ENCODE peak calls at places on chromosome 2, in four cellular contexts. One of them, this sample, is unnamed. For H3K9me3, the result is how much of the 10 kb centered on the place peaks cover.

GRCh38 chr2:3238951-3239841 is 138.4 kb downstream of the EIPR1 start:
- DNase-seq in HCT116: no peak
- DNase-seq in upper lobe of right lung: no peak
- DNase-seq in endodermal cell: no peak
- DNase-seq in this sample: no peak

GRCh38 chr2:112198780-112199179 is 56.1 kb downstream of the ZC3H8 start:
- DNase-seq in HCT116: no peak
- DNase-seq in upper lobe of right lung: no peak
- DNase-seq in endodermal cell: no peak
- DNase-seq in this sample: no peak

GRCh38 chr2:127179756-127180155 is 40.3 kb downstream of the CYP27C1 start:
- DNase-seq in HCT116: no peak
- DNase-seq in upper lobe of right lung: no peak
- DNase-seq in endodermal cell: no peak
- DNase-seq in this sample: no peak

GRCh38 chr2:235496239-235496621 is 2.4 kb downstream of the AGAP1 start:
- DNase-seq in HCT116: no peak
- DNase-seq in upper lobe of right lung: no peak
- DNase-seq in endodermal cell: peak
- DNase-seq in this sample: no peak

GRCh38 chr2:26529406-26530070 is 51.6 kb upstream of the OTOF start:
- DNase-seq in HCT116: no peak
- DNase-seq in upper lobe of right lung: peak
- DNase-seq in endodermal cell: peak
- DNase-seq in this sample: no peak

GRCh38 chr2:183060500-183061231 is 17.9 kb upstream of the DUSP19 start:
- DNase-seq in HCT116: no peak
- DNase-seq in upper lobe of right lung: no peak
- DNase-seq in endodermal cell: no peak
- DNase-seq in this sample: no peak

GRCh38 chr2:51782874-51783765 is 751.2 kb upstream of the NRXN1 start:
- DNase-seq in HCT116: peak
- DNase-seq in upper lobe of right lung: no peak
- DNase-seq in endodermal cell: no peak
- DNase-seq in this sample: no peak

GRCh38 chr2:173119069-173119807 is 43.6 kb downstream of the MAP3K20 start:
- DNase-seq in HCT116: no peak
- DNase-seq in upper lobe of right lung: no peak
- DNase-seq in endodermal cell: no peak
- DNase-seq in this sample: no peak

GRCh38 chr2:27471961-27472360 is 17.6 kb downstream of the IFT172 start:
- DNase-seq in HCT116: no peak
- DNase-seq in upper lobe of right lung: no peak
- DNase-seq in endodermal cell: no peak
- DNase-seq in this sample: no peak

GRCh38 chr2:112182581-112183034 is 44.4 kb downstream of the FBLN7 start:
- DNase-seq in HCT116: no peak
- DNase-seq in upper lobe of right lung: no peak
- DNase-seq in endodermal cell: peak
- DNase-seq in this sample: no peak

GRCh38 chr2:200756618-200757321 is 54.9 kb upstream of the BZW1 start:
- DNase-seq in HCT116: no peak
- DNase-seq in upper lobe of right lung: no peak
- DNase-seq in endodermal cell: no peak
- DNase-seq in this sample: no peak

GRCh38 chr2:128264881-128265607 is 53.6 kb downstream of the HS6ST1 start:
- DNase-seq in HCT116: no peak
- DNase-seq in upper lobe of right lung: no peak
- DNase-seq in endodermal cell: peak
- DNase-seq in this sample: no peak

GRCh38 chr2:12828932-12829331 is 112.2 kb downstream of the TRIB2 start:
- DNase-seq in HCT116: no peak
- DNase-seq in upper lobe of right lung: no peak
- DNase-seq in endodermal cell: no peak
- DNase-seq in this sample: no peak

GRCh38 chr2:62038980-62039771 is 133.7 kb downstream of the COMMD1 start:
- DNase-seq in HCT116: no peak
- DNase-seq in upper lobe of right lung: no peak
- DNase-seq in endodermal cell: no peak
- DNase-seq in this sample: no peak

GRCh38 chr2:133271105-133271504 is 297.2 kb downstream of the NCKAP5 start:
- DNase-seq in HCT116: no peak
- DNase-seq in upper lobe of right lung: no peak
- DNase-seq in endodermal cell: no peak
- DNase-seq in this sample: no peak

GRCh38 chr2:20796374-20796791 is 26.5 kb downstream of the LDAH start:
- DNase-seq in HCT116: no peak
- DNase-seq in upper lobe of right lung: no peak
- DNase-seq in endodermal cell: no peak
- DNase-seq in this sample: no peak

GRCh38 chr2:62196278-62196901 is 475 bp downstream of the B3GNT2 start:
- DNase-seq in HCT116: no peak
- DNase-seq in upper lobe of right lung: peak
- DNase-seq in endodermal cell: peak
- DNase-seq in this sample: peak

GRCh38 chr2:205462681-205463345 is 219.5 kb upstream of the NRP2 start:
- DNase-seq in HCT116: no peak
- DNase-seq in upper lobe of right lung: no peak
- DNase-seq in endodermal cell: no peak
- DNase-seq in this sample: no peak

GRCh38 chr2:219109468-219109867 is 48.7 kb upstream of the IHH start:
- DNase-seq in HCT116: no peak
- DNase-seq in upper lobe of right lung: peak
- DNase-seq in endodermal cell: peak
- DNase-seq in this sample: peak

GRCh38 chr2:237743024-237743423 is 55.6 kb upstream of the RBM44 start:
- DNase-seq in HCT116: no peak
- DNase-seq in upper lobe of right lung: no peak
- DNase-seq in endodermal cell: no peak
- DNase-seq in this sample: no peak

DNA sequence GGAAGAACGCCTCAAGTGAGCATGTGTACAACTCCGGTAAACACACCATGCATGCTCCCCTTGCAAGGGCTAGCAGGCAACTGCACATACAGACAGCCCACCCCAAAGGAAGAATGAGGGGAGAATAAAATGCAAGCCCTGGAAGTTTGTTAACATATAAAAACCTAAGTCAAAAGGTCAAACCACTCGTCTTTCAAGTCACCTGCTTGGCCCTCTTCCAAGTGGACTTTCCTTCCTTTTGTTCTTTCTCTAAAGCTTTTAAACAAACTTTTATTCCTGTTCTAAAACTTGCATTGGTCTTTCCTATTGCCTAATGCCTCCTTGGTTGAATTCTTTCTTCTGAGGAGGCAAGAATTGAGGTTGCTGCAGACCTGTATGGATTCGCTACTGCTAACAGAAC is 5.2 kb upstream of the RPIA start:
- DNase-seq in HCT116: no peak
- DNase-seq in upper lobe of right lung: no peak
- DNase-seq in endodermal cell: no peak
- DNase-seq in this sample: peak
- H3K9me3 ChIP-seq in HCT116: under half
- H3K9me3 ChIP-seq in upper lobe of right lung: under half
- H3K9me3 ChIP-seq in endodermal cell: half or more
- H3K9me3 ChIP-seq in this sample: under half

DNA sequence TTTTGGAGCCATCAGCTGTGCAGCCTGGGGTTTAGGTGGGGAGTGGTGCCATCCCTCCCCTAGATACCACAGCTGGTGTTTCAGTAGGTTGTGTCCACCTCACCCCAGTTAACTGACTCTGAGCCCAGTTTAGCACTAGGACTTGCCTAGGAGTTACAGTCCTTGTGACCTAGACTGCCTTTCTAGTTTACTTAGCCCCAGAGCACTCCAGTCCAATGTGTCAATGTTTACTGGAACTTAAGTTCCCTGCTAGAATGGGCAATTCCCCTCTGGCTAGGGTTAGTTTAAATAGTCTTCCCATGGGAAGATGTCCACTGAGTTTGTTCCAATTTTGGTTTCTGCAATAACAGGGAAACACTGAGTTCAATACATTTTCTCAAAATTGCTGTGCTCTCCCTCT is 909.2 kb downstream of the CCDC85A start:
- DNase-seq in HCT116: no peak
- DNase-seq in upper lobe of right lung: no peak
- DNase-seq in endodermal cell: no peak
- DNase-seq in this sample: no peak
- H3K9me3 ChIP-seq in HCT116: under half
- H3K9me3 ChIP-seq in upper lobe of right lung: under half
- H3K9me3 ChIP-seq in endodermal cell: under half
- H3K9me3 ChIP-seq in this sample: under half

DNA sequence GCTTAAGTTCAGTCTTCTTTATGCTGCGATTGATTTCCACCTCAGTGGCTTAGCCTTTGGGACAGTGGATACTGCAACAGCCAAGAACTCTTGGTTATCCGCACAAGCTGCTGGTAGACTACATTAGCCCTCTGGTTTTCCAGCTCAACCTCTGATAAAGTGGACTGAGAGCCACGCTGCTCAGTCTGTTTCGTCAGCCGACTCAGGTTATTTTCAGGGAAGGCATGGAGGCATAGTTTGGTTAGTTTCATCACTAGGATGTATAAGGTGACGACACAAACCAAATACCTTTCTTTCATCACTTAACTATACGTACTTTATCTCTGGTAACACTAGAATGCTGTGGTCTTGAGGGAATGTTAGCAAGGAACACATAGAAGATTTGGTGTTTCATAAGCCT is 14.2 kb downstream of the CD8A start:
- DNase-seq in HCT116: no peak
- DNase-seq in upper lobe of right lung: no peak
- DNase-seq in endodermal cell: no peak
- DNase-seq in this sample: no peak
- H3K9me3 ChIP-seq in HCT116: under half
- H3K9me3 ChIP-seq in upper lobe of right lung: under half
- H3K9me3 ChIP-seq in endodermal cell: under half
- H3K9me3 ChIP-seq in this sample: under half

GRCh38 chr2:34848132-34848531 is 1249.0 kb upstream of the FAM98A start:
- DNase-seq in HCT116: no peak
- DNase-seq in upper lobe of right lung: no peak
- DNase-seq in endodermal cell: no peak
- DNase-seq in this sample: no peak

GRCh38 chr2:34851804-34852203 is 1252.7 kb upstream of the FAM98A start:
- DNase-seq in HCT116: no peak
- DNase-seq in upper lobe of right lung: no peak
- DNase-seq in endodermal cell: no peak
- DNase-seq in this sample: no peak

DNA sequence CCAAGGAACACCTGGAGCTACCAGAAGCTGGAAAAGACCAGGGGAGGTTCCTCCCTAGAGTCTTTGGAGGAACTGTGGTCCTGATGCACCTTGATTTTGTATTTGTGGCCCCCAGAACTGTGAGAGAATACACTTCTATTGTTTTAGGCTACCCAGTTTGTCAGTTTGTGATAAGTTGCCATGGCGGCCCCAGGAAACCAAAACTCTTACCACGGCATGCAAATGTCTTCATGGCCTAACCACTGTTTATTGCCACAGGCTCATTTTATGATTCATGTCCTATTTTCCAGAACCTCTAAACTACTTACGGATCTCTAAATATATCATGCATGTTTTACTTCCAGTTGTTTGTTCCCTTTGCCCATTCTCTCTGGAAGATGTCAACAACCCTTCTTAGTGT is 1250.7 kb upstream of the FAM98A start:
- DNase-seq in HCT116: no peak
- DNase-seq in upper lobe of right lung: no peak
- DNase-seq in endodermal cell: no peak
- DNase-seq in this sample: no peak
- H3K9me3 ChIP-seq in HCT116: under half
- H3K9me3 ChIP-seq in upper lobe of right lung: under half
- H3K9me3 ChIP-seq in endodermal cell: under half
- H3K9me3 ChIP-seq in this sample: under half

GRCh38 chr2:240355962-240356361 is 79.5 kb upstream of the GPC1 start:
- DNase-seq in HCT116: no peak
- DNase-seq in upper lobe of right lung: peak
- DNase-seq in endodermal cell: no peak
- DNase-seq in this sample: peak

GRCh38 chr2:240358080-240358479 is 77.4 kb upstream of the GPC1 start:
- DNase-seq in HCT116: no peak
- DNase-seq in upper lobe of right lung: no peak
- DNase-seq in endodermal cell: no peak
- DNase-seq in this sample: no peak

GRCh38 chr2:240357641-240358012 is 77.8 kb upstream of the GPC1 start:
- DNase-seq in HCT116: no peak
- DNase-seq in upper lobe of right lung: no peak
- DNase-seq in endodermal cell: no peak
- DNase-seq in this sample: no peak

GRCh38 chr2:240355001-240355891 is 80.2 kb upstream of the GPC1 start:
- DNase-seq in HCT116: no peak
- DNase-seq in upper lobe of right lung: no peak
- DNase-seq in endodermal cell: no peak
- DNase-seq in this sample: peak

GRCh38 chr2:240356700-240357640 is 78.5 kb upstream of the GPC1 start:
- DNase-seq in HCT116: no peak
- DNase-seq in upper lobe of right lung: peak
- DNase-seq in endodermal cell: no peak
- DNase-seq in this sample: no peak
- H3K9me3 ChIP-seq in HCT116: under half
- H3K9me3 ChIP-seq in upper lobe of right lung: under half
- H3K9me3 ChIP-seq in endodermal cell: under half
- H3K9me3 ChIP-seq in this sample: under half

GRCh38 chr2:108833219-108833618 is 46.6 kb downstream of the CCDC138 start:
- DNase-seq in HCT116: no peak
- DNase-seq in upper lobe of right lung: no peak
- DNase-seq in endodermal cell: no peak
- DNase-seq in this sample: no peak

GRCh38 chr2:108835038-108835437 is 48.5 kb downstream of the CCDC138 start:
- DNase-seq in HCT116: no peak
- DNase-seq in upper lobe of right lung: no peak
- DNase-seq in endodermal cell: no peak
- DNase-seq in this sample: no peak

GRCh38 chr2:108837198-108837597 is 50.6 kb downstream of the CCDC138 start:
- DNase-seq in HCT116: no peak
- DNase-seq in upper lobe of right lung: no peak
- DNase-seq in endodermal cell: no peak
- DNase-seq in this sample: no peak

GRCh38 chr2:108829916-108830315 is 43.3 kb downstream of the CCDC138 start:
- DNase-seq in HCT116: no peak
- DNase-seq in upper lobe of right lung: no peak
- DNase-seq in endodermal cell: no peak
- DNase-seq in this sample: no peak

GRCh38 chr2:108834620-108835019 is 48.0 kb downstream of the CCDC138 start:
- DNase-seq in HCT116: no peak
- DNase-seq in upper lobe of right lung: no peak
- DNase-seq in endodermal cell: no peak
- DNase-seq in this sample: no peak
- H3K9me3 ChIP-seq in HCT116: under half
- H3K9me3 ChIP-seq in upper lobe of right lung: under half
- H3K9me3 ChIP-seq in endodermal cell: under half
- H3K9me3 ChIP-seq in this sample: under half

This sample was measured in mucosa of descending colon.